ENCODE peak calls at places on chromosomes 6 and 20, in six cellular contexts. Y, K, Q, S, R and L are unnamed samples.

GRCh38 chr20:33732166-33732970 is 572 bp downstream of the ZNF341 start:
- DNase-seq in K (no peak), R (peak), Q (peak), Y (peak), S (peak), L (peak)

GRCh38 chr6:26329763-26330511 is 35.1 kb upstream of the BTN3A2 start:
- DNase-seq in Q (no peak), R (no peak), K (no peak), S (no peak), Y (peak), L (peak)

GRCh38 chr6:43738877-43739641 is 31.0 kb upstream of the VEGFA start:
- DNase-seq in Y (no peak), S (no peak), Q (no peak), K (no peak), R (no peak), L (no peak)

GRCh38 chr6:44237813-44238433 is 9.0 kb upstream of the HSP90AB1 start:
- DNase-seq in R (peak), K (no peak), Y (peak), S (no peak), Q (no peak), L (no peak)

GRCh38 chr20:4507288-4507719 is 214.4 kb upstream of the PRND start:
- DNase-seq in Y (no peak), R (no peak), Q (no peak), S (no peak), K (no peak), L (no peak)

GRCh38 chr20:34825530-34826362 is at the start of gene NCOA6:
- DNase-seq in Q (peak), R (peak), S (no peak), Y (peak), K (peak), L (peak)

GRCh38 chr6:168609026-168609685 is 168.2 kb downstream of the SMOC2 start:
- DNase-seq in Q (no peak), S (no peak), K (no peak), Y (no peak), R (no peak), L (no peak)

GRCh38 chr6:169075211-169075621 is 178.4 kb downstream of the THBS2 start:
- DNase-seq in R (no peak), Q (no peak), S (no peak), K (no peak), Y (no peak), L (no peak)

GRCh38 chr6:56238352-56238751 is 9.0 kb downstream of the COL21A1 start:
- DNase-seq in Y (no peak), Q (no peak), K (no peak), S (no peak), R (no peak), L (no peak)

GRCh38 chr6:112877134-112878100 is 530.3 kb downstream of the RFPL4B start:
- DNase-seq in R (no peak), Q (no peak), Y (no peak), K (no peak), S (no peak), L (peak)

GRCh38 chr6:25477006-25477590 is 174.9 kb upstream of the SCGN start:
- DNase-seq in Y (no peak), K (no peak), R (no peak), Q (no peak), S (no peak), L (no peak)

GRCh38 chr6:39088331-39088730 is 26.7 kb downstream of the SAYSD1 start:
- DNase-seq in Q (no peak), K (peak), S (no peak), Y (peak), R (peak), L (peak)

GRCh38 chr6:64012351-64013060 is 376.9 kb downstream of the PHF3 start:
- DNase-seq in R (no peak), K (peak), Y (peak), S (no peak), Q (no peak), L (peak)

GRCh38 chr6:56959094-56959493 is 4.2 kb downstream of the BEND6 start:
- DNase-seq in R (no peak), K (no peak), Y (no peak), S (no peak), Q (no peak), L (no peak)

GRCh38 chr6:38470548-38470947 is 169.2 kb downstream of the BTBD9 start:
- DNase-seq in K (no peak), Y (no peak), S (no peak), Q (no peak), R (no peak), L (no peak)

GRCh38 chr6:34587851-34588250 is 31.7 kb upstream of the SPDEF start:
- DNase-seq in Y (no peak), S (no peak), K (no peak), Q (no peak), R (no peak), L (no peak)

GRCh38 chr6:154995241-154996162 is at the start of gene TIAM2:
- DNase-seq in K (no peak), Q (no peak), R (no peak), Y (no peak), S (no peak), L (no peak)

GRCh38 chr20:49724637-49725606 is 11.2 kb upstream of the B4GALT5 start:
- DNase-seq in S (no peak), Y (peak), Q (no peak), K (no peak), R (peak), L (no peak)

GRCh38 chr6:105317607-105318533 is 85.0 kb downstream of the PREP start:
- DNase-seq in R (no peak), Q (peak), K (no peak), S (no peak), Y (peak), L (no peak)

GRCh38 chr6:84597238-84597875 is 167.0 kb downstream of the TBX18 start:
- DNase-seq in Q (no peak), R (no peak), Y (no peak), S (no peak), K (no peak), L (no peak)

GRCh38 chr6:110951986-110952794 is 6.3 kb upstream of the GTF3C6 start:
- DNase-seq in Q (no peak), S (no peak), Y (peak), R (no peak), K (no peak), L (no peak)

GRCh38 chr20:7770578-7770977 is 169.7 kb downstream of the HAO1 start:
- DNase-seq in K (no peak), Y (no peak), Q (no peak), S (peak), R (no peak), L (no peak)

GRCh38 chr6:41073968-41074691 is 1.4 kb downstream of the NFYA start:
- DNase-seq in R (no peak), Y (no peak), Q (no peak), K (no peak), S (no peak), L (no peak)

GRCh38 chr6:154343473-154344308 is 12.9 kb downstream of the IPCEF1 start:
- DNase-seq in S (no peak), K (peak), Q (peak), R (peak), Y (no peak), L (peak)

GRCh38 chr6:13457577-13457976 is 29.8 kb downstream of the GFOD1 start:
- DNase-seq in Y (no peak), K (no peak), R (no peak), S (no peak), Q (no peak), L (no peak)

GRCh38 chr6:77136086-77136485 is 327.2 kb downstream of the HTR1B start:
- DNase-seq in R (no peak), K (no peak), Q (no peak), S (no peak), Y (no peak), L (no peak)

GRCh38 chr6:37126961-37127360 is 43.0 kb upstream of the PIM1 start:
- DNase-seq in Y (no peak), S (no peak), K (no peak), R (no peak), Q (no peak), L (no peak)

GRCh38 chr6:65450451-65450850 is 256.6 kb downstream of the EYS start:
- DNase-seq in K (no peak), Y (no peak), S (no peak), R (no peak), Q (no peak), L (no peak)

GRCh38 chr6:82118150-82118562 is 129.4 kb downstream of the IBTK start:
- DNase-seq in R (no peak), Y (no peak), K (no peak), S (no peak), Q (no peak), L (no peak)

GRCh38 chr6:56329296-56330050 is 82.1 kb upstream of the COL21A1 start:
- DNase-seq in Q (no peak), Y (no peak), S (no peak), R (no peak), K (no peak), L (no peak)

GRCh38 chr6:170101281-170102035 is 189.4 kb downstream of the DLL1 start:
- DNase-seq in K (no peak), Y (no peak), S (no peak), R (no peak), Q (no peak), L (no peak)

GRCh38 chr6:138162104-138162946 is 586 bp downstream of the ARFGEF3 start:
- DNase-seq in Y (no peak), Q (no peak), S (no peak), R (no peak), K (no peak), L (no peak)

GRCh38 chr6:163405412-163406309 is 8.9 kb upstream of the QKI start:
- DNase-seq in Y (peak), S (no peak), R (no peak), Q (no peak), K (no peak), L (no peak)

GRCh38 chr6:42197574-42198362 is 3.0 kb upstream of the GUCA1B start:
- DNase-seq in S (no peak), R (peak), Q (no peak), K (no peak), Y (peak), L (no peak)

GRCh38 chr6:115750946-115751345 is 309.7 kb downstream of the FRK start:
- DNase-seq in Y (no peak), K (no peak), S (no peak), Q (no peak), R (no peak), L (no peak)
- H3K4me3 ChIP-seq in Y (no peak), K (no peak), S (no peak), Q (no peak), R (no peak), L (no peak)

GRCh38 chr6:18155273-18155863 is at the start of gene KDM1B:
- DNase-seq in Y (peak), S (peak), K (peak), Q (peak), R (peak), L (peak)
- TF ChIP-seq ZNF274 in Y (no peak), S (no peak), K (no peak), Q (no peak), R (no peak), L (no peak)

GRCh38 chr6:158826819-158827501 is 7.8 kb upstream of the EZR start:
- DNase-seq in Y (no peak), S (no peak), R (no peak), Q (no peak), K (no peak), L (no peak)
- H3K9ac ChIP-seq in Y (no peak), S (no peak), R (no peak), Q (no peak), K (no peak), L (no peak)

DNA sequence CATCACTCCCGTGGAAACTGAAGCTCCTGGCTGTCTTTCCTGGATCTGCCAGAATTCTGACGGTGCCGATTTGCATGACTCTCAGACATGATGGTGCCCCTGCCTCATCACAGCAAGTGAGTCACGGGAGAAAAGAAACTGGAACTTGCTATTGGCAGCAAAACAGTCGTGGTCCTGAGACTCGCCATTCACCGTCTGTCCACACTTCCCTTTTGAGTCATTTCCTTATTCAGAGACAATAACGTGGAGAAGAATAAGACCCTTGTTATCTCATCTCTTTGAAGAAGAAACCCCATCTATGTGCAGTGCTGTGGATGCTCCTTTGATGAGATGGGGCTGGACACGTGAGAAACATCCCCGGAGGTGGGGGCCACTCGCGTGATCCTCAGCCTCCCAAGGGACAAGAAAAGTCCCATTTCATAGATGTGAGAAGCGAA is 4.2 kb downstream of the GPR31 start:
- DNase-seq in S (peak), Q (no peak), Y (peak), R (no peak), K (no peak), L (no peak)
- H3K4me3 ChIP-seq in S (peak), Q (no peak), Y (no peak), R (no peak), K (no peak), L (no peak)

DNA sequence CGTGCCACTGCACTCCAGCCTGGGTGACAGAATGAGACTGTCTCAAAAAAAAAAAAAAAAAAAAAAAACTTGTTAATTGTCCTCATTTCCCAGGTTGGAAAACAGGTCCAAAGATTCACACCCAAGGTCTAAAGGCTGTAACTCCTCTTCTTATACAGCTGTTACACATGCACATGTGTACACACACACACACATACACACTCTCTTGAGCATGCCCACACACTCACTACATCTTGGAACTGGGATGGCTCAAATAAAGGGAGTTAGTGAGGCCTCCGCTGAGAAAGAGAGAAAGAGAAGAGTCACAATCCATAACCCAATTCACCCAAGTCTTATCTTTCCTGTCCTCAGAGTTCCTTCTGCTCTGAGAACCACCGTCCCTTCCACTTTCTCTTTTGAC is 3.0 kb upstream of the HLA-DMB start:
- DNase-seq in Y (no peak), S (no peak), R (no peak), K (no peak), Q (no peak), L (no peak)
- TF ChIP-seq ZNF274 in Y (no peak), S (no peak), R (no peak), K (no peak), Q (no peak), L (no peak)

GRCh38 chr6:157982580-157983438 is 1.1 kb downstream of the SYNJ2 start:
- DNase-seq in Q (no peak), S (no peak), Y (peak), K (no peak), R (peak), L (no peak)
- H3K9ac ChIP-seq in Q (peak), S (peak), Y (peak), K (no peak), R (peak), L (peak)

GRCh38 chr20:41031243-41031619 is 2.6 kb downstream of the TOP1 start:
- DNase-seq in Y (no peak), Q (no peak), R (no peak), K (no peak), S (no peak), L (no peak)
- H3K4me3 ChIP-seq in Y (peak), Q (no peak), R (peak), K (no peak), S (peak), L (peak)

DNA sequence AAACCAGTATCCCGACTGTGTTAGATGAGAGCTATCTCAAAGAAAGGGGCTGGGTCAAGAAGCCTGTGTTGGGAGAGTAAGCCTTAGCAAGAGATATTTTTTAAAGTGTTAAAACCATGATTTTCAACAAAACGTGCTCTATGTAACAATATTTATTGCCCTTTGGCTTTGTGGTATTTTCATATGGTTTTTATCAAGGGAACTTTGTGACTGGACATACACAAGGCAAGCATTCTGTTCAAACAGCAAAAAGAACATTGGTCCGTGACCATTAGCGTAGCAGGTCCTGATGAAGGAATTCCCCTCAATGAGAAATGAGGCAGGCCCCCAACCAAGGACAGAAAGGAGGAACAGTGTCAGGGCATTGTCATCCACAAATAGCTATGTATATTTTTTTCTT is 222.6 kb downstream of the MYLK4 start:
- DNase-seq in Y (no peak), Q (no peak), K (no peak), R (no peak), S (no peak), L (no peak)
- TF ChIP-seq ZNF274 in Y (no peak), Q (no peak), K (no peak), R (no peak), S (no peak), L (no peak)

DNA sequence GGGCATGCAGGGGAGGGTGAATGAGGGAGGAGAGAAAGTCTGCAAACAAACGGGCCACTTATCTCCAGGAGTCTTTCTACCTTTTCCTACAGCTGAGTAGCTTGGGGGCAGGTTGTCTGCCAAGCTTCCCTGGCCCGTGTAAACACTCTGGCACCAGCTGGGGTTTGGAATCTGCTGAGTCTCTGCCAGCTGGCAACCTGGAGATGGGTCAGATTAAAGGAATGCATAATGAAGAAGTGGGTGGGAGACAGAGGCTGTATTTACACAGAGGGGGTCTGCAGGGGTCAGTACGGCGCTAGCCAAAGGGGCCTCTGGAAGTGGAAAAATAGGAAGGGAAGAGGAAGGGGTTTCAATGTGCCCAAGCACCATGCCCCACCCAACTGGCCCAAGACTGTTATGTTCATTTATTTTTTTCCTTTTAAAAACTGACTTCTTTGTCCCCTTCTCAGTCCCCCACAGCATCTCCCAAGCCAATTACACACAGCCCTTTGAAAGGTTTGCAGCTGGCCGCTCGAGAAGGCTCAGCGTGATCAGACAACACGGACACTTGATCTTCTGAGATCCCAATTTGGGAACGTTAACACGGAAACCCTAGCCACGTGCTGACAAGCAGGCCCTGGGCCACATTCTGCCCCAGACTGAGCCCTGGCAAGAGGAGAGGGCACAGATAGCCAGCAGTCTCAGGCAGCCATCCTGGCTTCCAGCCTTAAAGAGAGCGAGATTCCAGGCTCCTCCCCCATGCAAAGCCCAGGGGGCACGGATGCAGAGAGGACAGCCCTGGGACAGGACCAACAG is 25.2 kb downstream of the TRAM2 start:
- DNase-seq in Q (no peak), R (no peak), K (no peak), Y (peak), S (no peak), L (no peak)
- H3K9ac ChIP-seq in Q (no peak), R (peak), K (peak), Y (no peak), S (no peak), L (no peak)

GRCh38 chr6:147870745-147871144 is 362.3 kb downstream of the SAMD5 start:
- DNase-seq in Y (peak), Q (no peak), S (no peak), K (no peak), R (no peak), L (no peak)

GRCh38 chr6:147867827-147868226 is 359.3 kb downstream of the SAMD5 start:
- DNase-seq in Q (no peak), S (no peak), K (no peak), Y (no peak), R (no peak), L (no peak)

GRCh38 chr6:147869223-147869600 is 360.7 kb downstream of the SAMD5 start:
- DNase-seq in R (no peak), S (no peak), Q (no peak), Y (no peak), K (no peak), L (no peak)

GRCh38 chr6:147868493-147869222 is 360.2 kb downstream of the SAMD5 start:
- DNase-seq in Y (no peak), K (no peak), Q (no peak), R (no peak), S (no peak), L (no peak)

GRCh38 chr6:147869869-147870268 is 361.4 kb downstream of the SAMD5 start:
- DNase-seq in Y (no peak), S (no peak), Q (no peak), K (no peak), R (no peak), L (no peak)
- H3K4me3 ChIP-seq in Y (no peak), S (no peak), Q (no peak), K (no peak), R (no peak), L (no peak)